ENCODE peak calls at places on chromosomes 2 and 18, in five cellular contexts. S is DND-41; Z is CD8-positive, alpha-beta T cell; M is thoracic aorta; H is adrenal gland. D is an unnamed sample.

GRCh38 chr18:50240083-50240563 is 26.2 kb downstream of the CFAP53 start:
- DNase-seq in S (no peak), Z (no peak), M (no peak), H (no peak), D (no peak)

GRCh38 chr2:133271105-133271504 is 297.2 kb downstream of the NCKAP5 start:
- DNase-seq in S (no peak), Z (no peak), M (no peak), H (no peak), D (no peak)

GRCh38 chr18:39935598-39935997 is 2019.4 kb upstream of the PIK3C3 start:
- DNase-seq in S (no peak), Z (no peak), M (no peak), H (no peak), D (no peak)

GRCh38 chr18:8319798-8320477 is 289.3 kb upstream of the RAB12 start:
- DNase-seq in S (no peak), Z (no peak), M (no peak), H (no peak), D (no peak)

GRCh38 chr2:235958631-235959395 is 209.4 kb downstream of the GBX2 start:
- DNase-seq in S (no peak), Z (no peak), M (no peak), H (no peak), D (no peak)

GRCh38 chr2:134866498-134867099 is 28.2 kb downstream of the ACMSD start:
- DNase-seq in S (no peak), Z (no peak), M (no peak), H (no peak), D (no peak)

GRCh38 chr2:42300527-42300926 is 60.5 kb downstream of the COX7A2L start:
- DNase-seq in S (no peak), Z (no peak), M (no peak), H (no peak), D (no peak)

GRCh38 chr2:223576873-223577272 is 25.3 kb downstream of the SCG2 start:
- DNase-seq in S (no peak), Z (no peak), M (no peak), H (no peak), D (no peak)

GRCh38 chr2:196511258-196511971 is 128.1 kb upstream of the CCDC150 start:
- DNase-seq in S (no peak), Z (no peak), M (no peak), H (no peak), D (no peak)

GRCh38 chr2:191678437-191679110 is 638 bp downstream of the NABP1 start:
- DNase-seq in S (peak; percentile 64), Z (peak; percentile 42), M (peak; percentile 7), H (peak; percentile 63), D (no peak)

GRCh38 chr2:104043864-104044263 is 810.1 kb upstream of the POU3F3 start:
- DNase-seq in S (no peak), Z (no peak), M (no peak), H (no peak), D (no peak)

GRCh38 chr2:202344178-202344577 is 31.9 kb upstream of the BMPR2 start:
- DNase-seq in S (no peak), Z (no peak), M (no peak), H (no peak), D (no peak)

GRCh38 chr2:218908721-218909619 is 28.3 kb downstream of the WNT10A start:
- DNase-seq in S (no peak), Z (peak; percentile 82), M (peak; percentile 71), H (peak; percentile 94), D (peak; percentile 87)

GRCh38 chr2:1051075-1051474 is 100.4 kb downstream of the SNTG2 start:
- DNase-seq in S (no peak), Z (no peak), M (no peak), H (no peak), D (no peak)

GRCh38 chr2:58866527-58866926 is 625.4 kb upstream of the FANCL start:
- DNase-seq in S (no peak), Z (no peak), M (no peak), H (no peak), D (no peak)

GRCh38 chr2:127107622-127107999 is 657 bp upstream of the BIN1 start:
- DNase-seq in S (no peak), Z (no peak), M (no peak), H (no peak), D (peak; percentile 4)

GRCh38 chr2:449246-450067 is 161.6 kb upstream of the ALKAL2 start:
- DNase-seq in S (no peak), Z (no peak), M (no peak), H (no peak), D (no peak)

GRCh38 chr2:10035053-10035422 is 8.3 kb upstream of the KLF11 start:
- DNase-seq in S (no peak), Z (no peak), M (no peak), H (no peak), D (no peak)

GRCh38 chr2:102736174-102736606 is 25.6 kb upstream of the TMEM182 start:
- DNase-seq in S (no peak), Z (no peak), M (no peak), H (peak; percentile 29), D (no peak)

GRCh38 chr18:48952287-48953095 is 1.7 kb upstream of the SMAD7 start:
- DNase-seq in S (no peak), Z (no peak), M (peak; percentile 54), H (peak; percentile 83), D (peak; percentile 65)

GRCh38 chr2:216637472-216637871 is 4.3 kb downstream of the IGFBP2 start:
- DNase-seq in S (no peak), Z (no peak), M (no peak), H (no peak), D (no peak)
- H3K27me3 ChIP-seq in S (no peaks in the 10 kb centered on the region), Z (peaks cover 14% of the 10 kb centered on the region), M (no peaks in the 10 kb centered on the region), H (no peaks in the 10 kb centered on the region), D (peaks cover 13% of the 10 kb centered on the region)

GRCh38 chr2:40451926-40452605 is at the start of gene SLC8A1:
- DNase-seq in S (peak; percentile 70), Z (no peak), M (no peak), H (no peak), D (no peak)

GRCh38 chr2:40445467-40445866 is 6.4 kb downstream of the SLC8A1 start:
- DNase-seq in S (no peak), Z (no peak), M (no peak), H (no peak), D (no peak)

GRCh38 chr2:40448476-40449079 is 3.3 kb downstream of the SLC8A1 start:
- DNase-seq in S (peak; percentile 67), Z (no peak), M (no peak), H (no peak), D (no peak)

GRCh38 chr2:40455661-40456060 is 3.8 kb upstream of the SLC8A1 start:
- DNase-seq in S (no peak), Z (no peak), M (no peak), H (peak; percentile 30), D (no peak)

GRCh38 chr2:40450066-40450841 is 1.6 kb downstream of the SLC8A1 start:
- DNase-seq in S (peak; percentile 65), Z (no peak), M (no peak), H (no peak), D (no peak)
- H3K27me3 ChIP-seq in S (no peaks in the 10 kb centered on the region), Z (no peaks in the 10 kb centered on the region), M (no peaks in the 10 kb centered on the region), H (no peaks in the 10 kb centered on the region), D (no peaks in the 10 kb centered on the region)

DNA sequence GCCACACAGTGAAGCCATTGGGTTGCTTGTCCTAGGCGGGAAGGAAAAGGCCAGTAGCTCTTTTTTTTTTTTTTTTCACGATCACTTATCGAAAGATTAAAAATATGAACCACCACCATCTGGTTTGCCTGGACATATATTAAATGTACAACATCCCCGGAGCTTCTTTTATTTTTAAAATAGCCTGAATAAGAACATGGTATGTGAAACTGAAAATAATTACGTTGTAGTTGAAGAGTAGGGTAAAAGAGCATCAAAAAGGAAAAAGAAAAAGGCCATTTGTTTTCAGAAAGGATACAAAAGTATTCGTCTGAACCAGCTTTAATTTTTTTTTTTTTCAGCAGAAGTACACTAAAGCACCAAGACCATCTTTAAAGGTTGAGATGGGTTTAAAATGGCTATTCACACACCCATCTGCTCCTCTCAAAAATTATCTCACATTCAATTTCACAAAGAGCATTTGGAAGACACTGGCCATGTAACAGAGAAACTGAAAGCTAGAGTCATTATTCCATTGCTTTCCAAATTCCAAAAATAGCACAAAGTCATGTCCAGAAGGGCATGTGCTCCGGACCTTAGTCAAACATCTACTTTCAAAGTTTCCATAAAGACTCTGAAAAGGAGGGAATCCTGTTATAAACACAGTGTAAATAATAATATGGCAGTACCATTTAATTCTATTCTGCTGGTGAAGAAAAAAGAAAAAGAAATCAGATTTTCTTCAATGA is 82.9 kb downstream of the SCN3A start:
- DNase-seq in S (no peak), Z (no peak), M (no peak), H (no peak), D (no peak)
- H3K27me3 ChIP-seq in S (no peaks in the 10 kb centered on the region), Z (no peaks in the 10 kb centered on the region), M (no peaks in the 10 kb centered on the region), H (no peaks in the 10 kb centered on the region), D (no peaks in the 10 kb centered on the region)

GRCh38 chr2:240052524-240052923 is 797 bp downstream of the OR6B3 start:
- DNase-seq in S (no peak), Z (no peak), M (no peak), H (no peak), D (no peak)
- H3K27me3 ChIP-seq in S (peaks cover 47% of the 10 kb centered on the region), Z (peaks cover 9% of the 10 kb centered on the region), M (no peaks in the 10 kb centered on the region), H (peaks cover 21% of the 10 kb centered on the region), D (peaks cover 7% of the 10 kb centered on the region)

D was measured in CD4-positive, alpha-beta memory T cell.